ENCODE peak calls at places on chromosomes 13 and 19, in six cellular contexts. J is Calu3, O is T1000, W is GM12865, P is neural progenitor cell, K is NCI-H2171 treated with DMSO at 0.1 percent for 48 hours. Z is an unnamed sample.
A peak's percentile ranks its signal among the peaks of the same experiment; 100 is the strongest.

GRCh38 chr13:84844473-84844872 is 954.7 kb downstream of the SLITRK6 start:
- DNase-seq in J (peak; percentile 4), O (no peak), W (no peak), P (peak; percentile 27), K (peak; percentile 4), Z (no peak)

GRCh38 chr13:114135731-114136171 is 3.3 kb upstream of the RASA3 start:
- DNase-seq in J (no peak), O (no peak), W (no peak), P (no peak), K (no peak), Z (peak; percentile 70)

GRCh38 chr19:41912899-41913475 is 15.3 kb downstream of the ERFL start:
- DNase-seq in J (no peak), O (no peak), W (no peak), P (peak; percentile 51), K (no peak), Z (peak; percentile 78)

GRCh38 chr19:3360494-3361383 is 5.6 kb upstream of the NFIC start:
- DNase-seq in J (no peak), O (no peak), W (peak; percentile 76), P (peak; percentile 45), K (peak; percentile 17), Z (peak; percentile 63)

GRCh38 chr13:45269204-45269603 is 68.4 kb upstream of the KCTD4 start:
- DNase-seq in J (no peak), O (no peak), W (no peak), P (no peak), K (no peak), Z (no peak)

GRCh38 chr19:42113641-42114348 is 18.5 kb downstream of the POU2F2 start:
- DNase-seq in J (peak; percentile 65), O (peak; percentile 84), W (peak; percentile 85), P (no peak), K (peak; percentile 98), Z (peak; percentile 84)

GRCh38 chr19:30565680-30566079 is 193.5 kb downstream of the ZNF536 start:
- DNase-seq in J (no peak), O (no peak), W (no peak), P (no peak), K (peak; percentile 31), Z (peak; percentile 36)

GRCh38 chr13:111043575-111043982 is 71.5 kb upstream of the ARHGEF7 start:
- DNase-seq in J (peak; percentile 3), O (peak; percentile 97), W (peak; percentile 52), P (no peak), K (no peak), Z (no peak)

GRCh38 chr19:1410136-1410786 is 2.9 kb downstream of the DAZAP1 start:
- DNase-seq in J (no peak), O (no peak), W (no peak), P (no peak), K (no peak), Z (no peak)